ENCODE peak calls at places on chromosomes 6 and 20, in five cellular contexts. U is IMR-90, W is tibial nerve, O is cardiac muscle cell, M is heart right ventricle. N is an unnamed sample. For H3K4me1, the result is how much of the 10 kb centered on the place peaks cover.

GRCh38 chr20:1820137-1821074 is 74.8 kb upstream of the SIRPA start:
- DNase-seq in U (peak), W (no peak), O (peak), M (no peak), N (no peak)

GRCh38 chr6:62763125-62763524 is 448.1 kb upstream of the FKBP1C start:
- DNase-seq in W (no peak), M (no peak), U (no peak), O (no peak), N (no peak)

GRCh38 chr6:33975631-33976424 is 170.1 kb downstream of the GRM4 start:
- DNase-seq in M (no peak), W (no peak), O (no peak), U (no peak), N (peak)

GRCh38 chr6:160435935-160436334 is 87.8 kb downstream of the SLC22A3 start:
- DNase-seq in W (no peak), O (no peak), M (no peak), U (no peak), N (no peak)

GRCh38 chr6:166203003-166203640 is 35.5 kb upstream of the TBXT start:
- DNase-seq in O (peak), M (no peak), U (peak), W (no peak), N (no peak)

GRCh38 chr20:4925842-4926530 is 75.3 kb downstream of the SLC23A2 start:
- DNase-seq in M (peak), W (peak), U (peak), O (peak), N (no peak)

GRCh38 chr6:128511518-128511917 is 8.9 kb downstream of the PTPRK start:
- DNase-seq in U (peak), W (no peak), M (no peak), O (peak), N (no peak)

GRCh38 chr6:153162172-153162571 is 31.1 kb upstream of the RGS17 start:
- DNase-seq in U (peak), M (no peak), W (no peak), O (peak), N (no peak)

GRCh38 chr6:25324076-25324762 is 45.0 kb downstream of the CARMIL1 start:
- DNase-seq in W (no peak), O (no peak), U (no peak), M (no peak), N (no peak)

GRCh38 chr6:170027111-170028043 is 263.5 kb downstream of the DLL1 start:
- DNase-seq in O (peak), U (peak), W (no peak), M (no peak), N (peak)

GRCh38 chr20:37723668-37724067 is 29.8 kb downstream of the CTNNBL1 start:
- DNase-seq in M (no peak), U (no peak), O (no peak), W (no peak), N (no peak)

GRCh38 chr6:158758464-158758863 is 60.7 kb downstream of the EZR start:
- DNase-seq in W (no peak), M (no peak), O (peak), U (peak), N (no peak)

GRCh38 chr6:139508023-139508422 is 133.6 kb upstream of the CITED2 start:
- DNase-seq in M (no peak), U (peak), O (peak), W (no peak), N (no peak)

GRCh38 chr20:24650091-24650490 is 180.7 kb downstream of the SYNDIG1 start:
- DNase-seq in O (peak), W (no peak), U (peak), M (no peak), N (no peak)

GRCh38 chr6:113596907-113597583 is 260.1 kb upstream of the MARCKS start:
- DNase-seq in U (peak), M (peak), W (peak), O (peak), N (no peak)

GRCh38 chr20:25033250-25033940 is 24.5 kb downstream of the ACSS1 start:
- DNase-seq in U (no peak), O (no peak), W (no peak), M (no peak), N (no peak)

GRCh38 chr6:4849214-4849613 is 73.0 kb downstream of the CDYL start:
- DNase-seq in O (no peak), W (no peak), M (no peak), U (peak), N (no peak)

DNA sequence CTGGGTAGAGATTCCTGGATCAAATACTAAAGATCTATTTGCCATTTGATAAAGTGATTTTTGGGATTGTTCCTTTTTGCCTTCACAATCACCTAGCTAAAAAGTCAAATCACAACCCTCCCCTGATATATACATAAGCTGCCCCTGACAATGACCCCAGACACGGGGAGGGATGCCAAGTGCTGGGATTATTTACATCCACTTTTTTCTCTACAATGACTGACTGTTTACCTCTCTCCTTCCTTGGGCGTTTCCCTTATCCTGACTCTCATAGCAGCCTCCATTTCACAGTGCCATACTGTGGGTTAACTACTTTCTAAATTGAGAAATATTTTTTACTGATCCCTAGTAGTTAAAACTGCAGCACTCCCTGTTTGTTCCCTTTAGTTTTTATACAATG is 150.8 kb upstream of the TMEM170B start:
- DNase-seq in M (no peak), O (no peak), U (no peak), W (no peak), N (no peak)
- H3K4me3 ChIP-seq in M (no peak), O (no peak), U (no peak), W (no peak), N (no peak)

GRCh38 chr6:106973841-106974336 is 640 bp downstream of the CD24 start:
- DNase-seq in W (no peak), O (no peak), U (no peak), M (no peak), N (peak)
- H3K27ac ChIP-seq in W (no peak), O (no peak), U (no peak), M (no peak), N (no peak)

GRCh38 chr20:33684533-33685327 is 1.5 kb downstream of the E2F1 start:
- DNase-seq in U (no peak), M (no peak), O (no peak), W (no peak), N (no peak)
- H3K4me1 ChIP-seq in U (under half), M (under half), O (under half), W (under half), N (under half)

DNA sequence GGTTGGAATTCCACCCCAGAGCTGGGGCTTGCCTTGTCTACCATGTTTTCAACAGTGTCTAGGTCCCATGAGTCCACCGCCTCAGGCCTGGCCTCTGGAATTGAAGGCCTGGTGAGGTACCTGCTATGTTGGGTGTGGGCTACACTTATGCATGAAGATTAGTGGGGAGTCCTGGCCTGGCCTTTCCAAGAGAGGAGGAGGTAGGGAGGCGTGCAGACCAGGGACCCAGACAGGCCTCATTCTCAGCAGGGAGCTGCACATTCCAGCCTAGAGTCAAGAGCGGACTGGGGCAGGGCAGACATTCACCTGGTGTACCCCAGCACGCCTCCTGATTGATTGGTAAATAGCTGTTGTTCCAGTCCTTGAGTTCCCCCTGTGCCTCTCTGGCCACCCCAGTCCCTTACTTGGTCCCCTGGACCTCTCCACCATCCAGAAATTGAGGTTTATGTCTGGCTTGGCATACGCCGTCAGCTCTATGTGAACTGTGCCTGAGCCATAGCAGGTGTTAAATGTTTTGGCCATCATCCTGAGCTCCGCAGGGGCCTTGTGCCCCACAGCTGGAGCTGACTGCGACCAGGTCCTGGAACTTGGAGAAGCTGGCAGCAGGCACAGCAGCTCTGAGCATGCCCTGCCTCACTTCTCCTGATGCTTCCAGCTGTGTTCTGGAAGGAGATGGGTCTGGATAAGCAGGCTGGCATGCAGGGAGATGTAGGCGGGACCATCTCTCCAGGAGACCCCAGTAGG is 8.2 kb upstream of the VEGFA start:
- DNase-seq in U (no peak), M (no peak), O (no peak), W (no peak), N (peak)
- H3K4me3 ChIP-seq in U (no peak), M (no peak), O (no peak), W (no peak), N (no peak)

GRCh38 chr20:41392871-41393704 is 26.5 kb upstream of the EMILIN3 start:
- DNase-seq in U (no peak), M (peak), O (peak), W (peak), N (no peak)
- H3K27ac ChIP-seq in U (no peak), M (peak), O (no peak), W (peak), N (no peak)

GRCh38 chr6:156853733-156854132 is 76.6 kb downstream of the ARID1B start:
- DNase-seq in M (no peak), W (no peak), U (no peak), O (no peak), N (no peak)
- H3K4me1 ChIP-seq in M (half or more), W (half or more), U (under half), O (under half), N (under half)

DNA sequence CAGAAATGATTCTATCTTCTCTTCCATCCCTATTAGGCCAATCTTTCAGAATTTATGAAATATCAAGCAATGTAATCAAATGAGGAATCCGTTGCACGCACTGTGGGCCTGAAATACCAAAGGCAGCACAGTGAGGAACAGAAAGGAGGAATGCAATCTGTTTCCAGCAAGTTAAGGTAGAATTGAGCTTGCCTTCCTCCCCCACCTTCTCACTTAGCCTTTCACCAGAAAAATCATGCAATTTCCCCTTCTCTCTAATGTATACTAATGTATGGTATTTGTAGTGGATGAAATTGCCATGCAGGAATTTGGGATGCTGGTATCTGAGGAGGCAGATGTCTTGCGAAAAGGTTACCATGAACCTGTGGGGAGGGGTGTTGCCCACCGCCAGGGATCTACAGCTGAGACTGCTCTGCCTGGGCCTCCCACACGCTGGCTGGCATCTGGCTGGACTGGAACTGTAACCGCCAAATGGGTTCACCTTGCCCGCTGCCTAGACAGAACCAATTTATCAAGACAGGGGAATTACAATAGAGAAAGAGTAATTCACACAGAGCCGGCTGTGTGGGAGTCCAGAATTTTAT is 222.4 kb upstream of the MYLIP start:
- DNase-seq in W (no peak), O (no peak), M (no peak), U (no peak), N (no peak)
- H3K4me3 ChIP-seq in W (no peak), O (no peak), M (no peak), U (no peak), N (no peak)

GRCh38 chr6:119626884-119627619 is 277.5 kb upstream of the MAN1A1 start:
- DNase-seq in O (no peak), U (no peak), W (no peak), M (no peak), N (no peak)
- H3K27ac ChIP-seq in O (no peak), U (no peak), W (no peak), M (no peak), N (no peak)

GRCh38 chr6:39587080-39587479 is 138.1 kb downstream of the KIF6 start:
- DNase-seq in O (no peak), U (no peak), W (no peak), M (no peak), N (no peak)

GRCh38 chr6:39590994-39591393 is 134.2 kb downstream of the KIF6 start:
- DNase-seq in W (no peak), U (no peak), M (no peak), O (no peak), N (no peak)

DNA sequence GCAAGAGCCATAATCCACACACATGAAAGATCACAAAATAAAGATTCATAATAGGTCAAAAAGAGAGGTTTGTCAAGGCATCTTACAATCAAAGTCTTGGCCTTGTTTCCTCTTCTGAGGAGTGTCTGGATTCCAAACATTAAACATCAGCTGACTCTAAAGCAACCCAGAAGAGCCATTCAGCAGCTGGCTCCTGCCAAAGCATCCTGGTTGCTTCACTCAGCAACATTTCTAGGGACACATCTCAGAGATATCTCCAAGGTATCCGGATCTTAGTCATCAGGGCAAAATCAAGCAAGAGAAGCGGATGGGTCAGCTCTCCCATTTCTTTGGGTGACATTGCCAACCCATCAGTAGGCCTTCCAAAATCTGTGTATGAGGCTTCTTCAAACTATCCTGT is 139.6 kb downstream of the KIF6 start:
- DNase-seq in W (no peak), M (no peak), O (no peak), U (no peak), N (no peak)
- H3K4me1 ChIP-seq in W (under half), M (under half), O (under half), U (under half), N (under half)